ENCODE peak calls at places on chromosome 18, in six cellular contexts. One of them, this sample, is unnamed. For H3K4me1, the result is how much of the 10 kb centered on the place peaks cover.

GRCh38 chr18:63508634-63509033 is 31.9 kb downstream of the SERPINB5 start:
- DNase-seq in fibroblast of lung: no peak
- DNase-seq in PC-9: peak
- DNase-seq in tibial artery: no peak
- DNase-seq in psoas muscle: no peak
- DNase-seq in adrenal gland: no peak
- DNase-seq in this sample: no peak

GRCh38 chr18:63949068-63949737 is at the start of gene HMSD:
- DNase-seq in PC-9: no peak
- DNase-seq in tibial artery: no peak
- DNase-seq in fibroblast of lung: peak
- DNase-seq in psoas muscle: no peak
- DNase-seq in adrenal gland: no peak
- DNase-seq in this sample: no peak

GRCh38 chr18:75160315-75160714 is 48.6 kb downstream of the PTGR3 start:
- DNase-seq in PC-9: no peak
- DNase-seq in adrenal gland: no peak
- DNase-seq in tibial artery: no peak
- DNase-seq in psoas muscle: no peak
- DNase-seq in fibroblast of lung: no peak
- DNase-seq in this sample: no peak

GRCh38 chr18:75915941-75916640 is 488.6 kb upstream of the SMIM21 start:
- DNase-seq in PC-9: no peak
- DNase-seq in adrenal gland: no peak
- DNase-seq in tibial artery: no peak
- DNase-seq in fibroblast of lung: no peak
- DNase-seq in psoas muscle: no peak
- DNase-seq in this sample: peak

GRCh38 chr18:36714476-36714875 is 114.3 kb downstream of the TPGS2 start:
- DNase-seq in adrenal gland: no peak
- DNase-seq in tibial artery: no peak
- DNase-seq in PC-9: no peak
- DNase-seq in psoas muscle: no peak
- DNase-seq in fibroblast of lung: no peak
- DNase-seq in this sample: no peak

GRCh38 chr18:11750581-11751304 is 61.7 kb downstream of the GNAL start:
- DNase-seq in PC-9: no peak
- DNase-seq in tibial artery: no peak
- DNase-seq in psoas muscle: no peak
- DNase-seq in adrenal gland: no peak
- DNase-seq in fibroblast of lung: no peak
- DNase-seq in this sample: no peak

GRCh38 chr18:60322591-60322990 is 50.0 kb downstream of the MC4R start:
- DNase-seq in psoas muscle: no peak
- DNase-seq in PC-9: no peak
- DNase-seq in fibroblast of lung: no peak
- DNase-seq in adrenal gland: no peak
- DNase-seq in tibial artery: no peak
- DNase-seq in this sample: no peak

GRCh38 chr18:11906926-11907874 is 917 bp downstream of the MPPE1 start:
- DNase-seq in psoas muscle: no peak
- DNase-seq in tibial artery: no peak
- DNase-seq in PC-9: no peak
- DNase-seq in fibroblast of lung: no peak
- DNase-seq in adrenal gland: no peak
- DNase-seq in this sample: no peak

GRCh38 chr18:22193466-22193865 is 24.1 kb downstream of the GATA6 start:
- DNase-seq in PC-9: no peak
- DNase-seq in fibroblast of lung: no peak
- DNase-seq in psoas muscle: no peak
- DNase-seq in adrenal gland: peak
- DNase-seq in tibial artery: no peak
- DNase-seq in this sample: no peak
- H3K27ac ChIP-seq in PC-9: no peak
- H3K27ac ChIP-seq in fibroblast of lung: no peak
- H3K27ac ChIP-seq in psoas muscle: no peak
- H3K27ac ChIP-seq in adrenal gland: peak
- H3K27ac ChIP-seq in tibial artery: peak
- H3K27ac ChIP-seq in this sample: no peak

DNA sequence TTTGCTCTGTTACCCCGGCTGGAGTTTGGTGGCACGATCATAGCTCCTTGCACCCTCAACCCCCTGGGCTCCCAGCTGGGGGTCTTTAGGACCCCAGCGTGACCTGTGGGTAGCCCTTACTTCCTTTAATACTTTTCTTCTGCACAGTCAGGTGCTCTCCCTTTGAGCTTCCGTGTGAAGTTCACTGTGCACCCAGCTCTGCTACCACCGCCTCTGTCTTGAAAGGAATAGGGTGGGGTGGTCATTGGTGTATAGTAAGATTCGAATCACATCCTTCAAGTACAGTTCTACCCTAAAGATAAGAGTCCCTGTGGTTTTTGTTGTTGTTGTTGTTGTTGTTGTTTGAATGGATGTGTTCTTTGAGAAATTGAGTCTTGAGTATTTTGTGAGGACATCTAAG is 267.4 kb downstream of the NEDD4L start:
- DNase-seq in adrenal gland: no peak
- DNase-seq in psoas muscle: no peak
- DNase-seq in tibial artery: no peak
- DNase-seq in PC-9: no peak
- DNase-seq in fibroblast of lung: no peak
- DNase-seq in this sample: no peak
- H3K4me1 ChIP-seq in adrenal gland: under half
- H3K4me1 ChIP-seq in psoas muscle: half or more
- H3K4me1 ChIP-seq in tibial artery: under half
- H3K4me1 ChIP-seq in PC-9: half or more
- H3K4me1 ChIP-seq in fibroblast of lung: under half
- H3K4me1 ChIP-seq in this sample: under half

DNA sequence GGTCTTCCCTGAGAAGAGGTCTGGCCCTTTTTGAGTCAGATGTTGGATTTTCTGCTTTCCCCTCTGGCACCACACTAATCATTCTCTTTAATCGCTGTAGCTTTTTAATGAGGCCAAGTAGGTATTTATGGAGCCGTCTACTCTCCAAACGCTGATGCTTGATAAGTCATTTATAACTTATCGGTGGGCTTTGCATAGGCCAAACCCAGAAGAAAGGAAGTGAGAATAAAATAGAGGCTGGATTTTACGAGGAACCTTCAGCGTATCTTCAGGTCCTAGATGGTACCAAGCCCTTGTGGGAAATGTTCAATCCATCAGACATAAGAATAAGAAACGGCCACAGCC is 142.5 kb upstream of the CTAGE1 start:
- DNase-seq in psoas muscle: no peak
- DNase-seq in PC-9: no peak
- DNase-seq in tibial artery: no peak
- DNase-seq in fibroblast of lung: no peak
- DNase-seq in adrenal gland: no peak
- DNase-seq in this sample: no peak
- H3K27ac ChIP-seq in psoas muscle: no peak
- H3K27ac ChIP-seq in PC-9: peak
- H3K27ac ChIP-seq in tibial artery: peak
- H3K27ac ChIP-seq in fibroblast of lung: peak
- H3K27ac ChIP-seq in adrenal gland: peak
- H3K27ac ChIP-seq in this sample: no peak

DNA sequence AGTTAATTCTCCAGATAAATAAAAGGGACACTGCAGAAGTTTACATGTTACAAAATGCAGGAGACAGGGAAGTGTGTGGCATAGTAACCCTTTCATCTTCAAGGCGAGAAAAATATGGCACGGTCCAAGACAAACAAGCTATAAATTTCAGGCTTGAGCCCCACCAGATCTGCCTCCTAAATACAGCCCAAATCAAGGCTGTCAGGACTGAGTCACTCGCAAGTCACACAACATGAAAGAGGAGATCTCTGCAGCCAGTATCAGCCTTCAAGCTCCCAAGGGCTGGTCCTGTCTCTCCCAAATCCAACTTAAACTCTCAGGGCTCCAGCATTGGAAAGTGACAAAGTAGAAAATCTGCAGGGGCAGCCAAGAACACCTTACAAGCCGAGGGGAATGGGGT is 106.3 kb upstream of the GATA6 start:
- DNase-seq in tibial artery: no peak
- DNase-seq in PC-9: no peak
- DNase-seq in adrenal gland: peak
- DNase-seq in psoas muscle: no peak
- DNase-seq in fibroblast of lung: no peak
- DNase-seq in this sample: no peak
- H3K4me1 ChIP-seq in tibial artery: under half
- H3K4me1 ChIP-seq in PC-9: under half
- H3K4me1 ChIP-seq in adrenal gland: under half
- H3K4me1 ChIP-seq in psoas muscle: under half
- H3K4me1 ChIP-seq in fibroblast of lung: under half
- H3K4me1 ChIP-seq in this sample: under half

DNA sequence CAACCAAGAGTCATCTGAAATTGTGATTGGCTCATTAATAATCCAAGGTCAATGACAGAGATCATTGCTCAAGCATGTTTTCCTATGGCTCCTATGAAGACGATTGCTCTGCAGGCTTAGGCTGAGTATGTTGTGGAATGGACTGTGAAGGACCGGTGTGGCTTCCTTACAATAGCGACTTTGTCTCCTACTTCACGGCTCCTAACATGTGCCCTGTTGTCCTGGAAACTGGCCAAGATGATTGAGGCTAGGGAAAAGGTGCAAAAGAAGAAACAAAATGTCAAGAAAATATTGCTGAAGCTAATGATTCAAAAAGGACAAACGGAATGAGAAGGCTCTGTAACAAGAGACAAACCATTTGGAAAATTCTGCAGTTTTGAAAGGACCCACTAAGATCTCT is 24.3 kb downstream of the DLGAP1 start:
- DNase-seq in adrenal gland: no peak
- DNase-seq in PC-9: no peak
- DNase-seq in fibroblast of lung: no peak
- DNase-seq in psoas muscle: no peak
- DNase-seq in tibial artery: no peak
- DNase-seq in this sample: no peak
- H3K27ac ChIP-seq in adrenal gland: no peak
- H3K27ac ChIP-seq in PC-9: no peak
- H3K27ac ChIP-seq in fibroblast of lung: no peak
- H3K27ac ChIP-seq in psoas muscle: no peak
- H3K27ac ChIP-seq in tibial artery: no peak
- H3K27ac ChIP-seq in this sample: no peak

DNA sequence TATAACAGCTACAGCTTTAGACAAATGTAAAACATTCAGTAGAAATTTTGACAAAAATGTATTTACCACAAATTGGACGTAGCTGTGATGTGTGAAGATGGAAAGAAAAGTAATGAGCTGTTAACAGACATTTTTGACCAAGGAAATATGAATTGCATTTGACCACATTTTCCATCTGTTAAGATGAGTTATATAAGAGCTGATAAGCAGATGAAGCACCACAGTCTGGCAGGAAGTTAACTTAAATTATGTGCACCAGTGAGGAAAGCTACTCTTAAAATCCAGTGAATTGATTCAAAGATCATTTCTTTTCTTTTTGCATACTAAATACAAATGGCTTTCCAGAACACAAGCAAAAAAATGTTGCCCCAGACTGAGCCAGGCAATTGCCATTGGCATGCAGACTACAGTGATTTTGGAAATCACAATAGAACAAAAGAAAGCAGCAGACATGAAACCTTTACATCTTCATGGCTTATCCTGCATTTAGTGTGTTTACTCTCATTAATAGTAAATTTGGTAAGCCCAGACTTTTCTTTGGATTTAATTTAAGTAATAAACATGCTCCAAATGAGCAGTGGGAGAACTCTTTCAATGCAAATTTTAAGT is 493.7 kb downstream of the TMX3 start:
- DNase-seq in fibroblast of lung: peak
- DNase-seq in PC-9: no peak
- DNase-seq in tibial artery: no peak
- DNase-seq in psoas muscle: no peak
- DNase-seq in adrenal gland: no peak
- DNase-seq in this sample: peak
- H3K4me1 ChIP-seq in fibroblast of lung: under half
- H3K4me1 ChIP-seq in PC-9: under half
- H3K4me1 ChIP-seq in tibial artery: under half
- H3K4me1 ChIP-seq in psoas muscle: under half
- H3K4me1 ChIP-seq in adrenal gland: under half
- H3K4me1 ChIP-seq in this sample: under half

DNA sequence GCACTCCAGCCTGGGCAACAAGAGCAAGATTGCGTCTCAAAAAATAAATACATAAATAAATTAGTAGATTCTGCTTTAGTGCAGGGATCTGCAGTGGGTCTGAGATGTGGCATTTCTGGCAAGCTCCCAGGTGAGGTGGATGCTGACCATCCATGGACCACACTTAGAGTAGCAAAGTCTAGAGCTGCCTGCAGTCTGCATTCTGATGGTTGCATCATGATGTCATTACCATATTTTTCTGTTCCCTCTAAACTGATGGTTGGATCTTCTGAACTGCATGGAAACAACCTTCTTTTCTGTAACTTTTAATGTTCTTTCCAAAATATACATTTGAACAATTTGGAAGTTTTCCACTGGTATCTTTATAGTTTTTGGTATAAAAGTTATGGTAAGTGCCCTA is 42.9 kb downstream of the MYL12B start:
- DNase-seq in fibroblast of lung: peak
- DNase-seq in tibial artery: no peak
- DNase-seq in adrenal gland: no peak
- DNase-seq in psoas muscle: no peak
- DNase-seq in PC-9: no peak
- DNase-seq in this sample: no peak
- H3K27ac ChIP-seq in fibroblast of lung: no peak
- H3K27ac ChIP-seq in tibial artery: no peak
- H3K27ac ChIP-seq in adrenal gland: no peak
- H3K27ac ChIP-seq in psoas muscle: no peak
- H3K27ac ChIP-seq in PC-9: no peak
- H3K27ac ChIP-seq in this sample: no peak

DNA sequence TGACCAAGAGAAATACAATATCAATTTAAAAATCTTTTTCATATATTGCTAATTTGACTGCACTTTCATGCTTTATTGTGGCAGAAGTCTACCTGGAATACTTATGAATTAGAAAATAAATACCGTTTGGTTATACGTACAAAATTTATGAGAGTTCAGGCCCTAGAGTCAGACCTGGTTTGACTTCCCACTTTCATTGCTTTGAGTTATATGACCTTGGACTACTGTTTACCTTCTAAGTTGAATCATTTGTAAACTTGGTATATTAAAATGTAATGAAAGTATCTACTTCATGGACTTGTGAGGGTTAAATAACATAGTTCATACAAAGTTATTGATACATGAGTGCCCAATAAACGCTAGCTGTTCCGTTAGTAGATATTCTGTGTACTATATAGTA is 12.0 kb downstream of the VAPA start:
- DNase-seq in psoas muscle: no peak
- DNase-seq in PC-9: no peak
- DNase-seq in tibial artery: no peak
- DNase-seq in fibroblast of lung: no peak
- DNase-seq in adrenal gland: no peak
- DNase-seq in this sample: no peak
- H3K4me1 ChIP-seq in psoas muscle: half or more
- H3K4me1 ChIP-seq in PC-9: under half
- H3K4me1 ChIP-seq in tibial artery: half or more
- H3K4me1 ChIP-seq in fibroblast of lung: under half
- H3K4me1 ChIP-seq in adrenal gland: half or more
- H3K4me1 ChIP-seq in this sample: under half

DNA sequence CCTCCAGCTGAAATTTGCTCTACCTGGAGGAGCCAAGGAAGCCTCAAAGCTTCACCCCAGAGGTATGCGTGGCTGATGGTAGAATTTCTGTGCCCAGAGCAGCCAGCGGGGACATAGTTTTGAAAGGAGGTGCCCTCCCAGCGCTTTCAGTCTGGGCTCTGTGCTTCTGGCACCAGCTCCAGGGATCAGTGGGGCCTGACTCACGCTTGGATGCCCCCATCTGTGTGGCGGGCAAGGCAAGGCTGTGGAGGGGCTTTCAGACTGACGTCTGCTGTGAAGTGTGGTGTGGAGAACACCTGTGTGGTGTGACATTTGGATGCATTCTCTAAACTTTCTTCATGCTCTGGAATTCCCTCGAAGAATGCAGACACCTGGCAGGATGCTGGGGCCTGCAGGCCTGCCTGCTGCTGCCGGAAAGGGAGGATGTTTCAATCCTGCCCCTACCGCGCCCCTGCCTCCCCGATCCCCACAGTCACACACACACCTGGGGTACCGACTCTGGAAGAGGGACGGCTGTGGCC is 84.1 kb downstream of the CTIF start:
- DNase-seq in adrenal gland: no peak
- DNase-seq in fibroblast of lung: no peak
- DNase-seq in psoas muscle: no peak
- DNase-seq in PC-9: peak
- DNase-seq in tibial artery: no peak
- DNase-seq in this sample: no peak
- H3K27ac ChIP-seq in adrenal gland: peak
- H3K27ac ChIP-seq in fibroblast of lung: peak
- H3K27ac ChIP-seq in psoas muscle: no peak
- H3K27ac ChIP-seq in PC-9: peak
- H3K27ac ChIP-seq in tibial artery: peak
- H3K27ac ChIP-seq in this sample: no peak

This sample was measured in iPS DF 6.9.